ENCODE peak calls at places on chromosomes 6 and 20, in eight cellular contexts. X is hypothalamus; K is endothelial cell; P is SK-N-SH; L is activated naive CD8-positive, alpha-beta T cell treated with anti-CD3 and anti-CD28 coated beads, Interleukin-2, amount 50 U/mL, for 24 hours; E is mucosa of descending colon; J is T-helper 1 cell; Q is EL. N is an unnamed sample.

GRCh38 chr6:28988536-28989415 is 16.3 kb downstream of the ZNF311 start:
- DNase-seq in Q (peak), X (peak), J (peak), K (peak), L (peak), E (peak), P (peak), N (peak)

GRCh38 chr6:150876598-150876997 is 11.1 kb downstream of the MTHFD1L start:
- DNase-seq in J (no peak), X (peak), Q (no peak), P (no peak), K (no peak), E (no peak), L (no peak), N (no peak)

GRCh38 chr20:18056174-18057105 is 1.3 kb downstream of the OVOL2 start:
- DNase-seq in J (no peak), E (peak), K (no peak), Q (no peak), P (peak), X (no peak), L (peak), N (peak)

GRCh38 chr6:28370440-28370839 is 20.7 kb downstream of the ZKSCAN3 start:
- DNase-seq in E (no peak), X (no peak), K (no peak), P (no peak), J (no peak), Q (no peak), L (no peak), N (no peak)

GRCh38 chr6:151240861-151241642 is 1.3 kb downstream of the AKAP12 start:
- DNase-seq in X (peak), E (peak), L (peak), K (peak), J (no peak), Q (peak), P (peak), N (peak)

GRCh38 chr20:9200620-9201019 is 131.7 kb downstream of the PLCB4 start:
- DNase-seq in E (no peak), Q (peak), K (no peak), P (no peak), X (no peak), J (no peak), L (no peak), N (no peak)

GRCh38 chr6:92684386-92684785 is 735.0 kb downstream of the EPHA7 start:
- DNase-seq in J (no peak), E (no peak), P (no peak), X (no peak), K (no peak), L (no peak), Q (no peak), N (no peak)

GRCh38 chr6:2993755-2994317 is 5.9 kb upstream of the NQO2 start:
- DNase-seq in P (no peak), K (no peak), L (no peak), Q (no peak), X (no peak), E (no peak), J (no peak), N (no peak)